ENCODE peak calls at places on chromosome 4, in four cellular contexts. One of them, this sample, is unnamed.

GRCh38 chr4:176879370-176880116 is 86.8 kb upstream of the VEGFC start:
- DNase-seq in H1: no peak
- DNase-seq in NCI-H2171 treated with DMSO at 0.1 percent for 48 hours: no peak
- DNase-seq in stimulated activated CD4-positive, alpha-beta T cell treated with anti-CD3 and anti-CD28 coated beads, Interleukin-1b, Interleukin-23, amount 100 ng/mL, for 24 hours: no peak
- DNase-seq in this sample: no peak

GRCh38 chr4:121951570-121952110 is at the start of gene TRPC3:
- DNase-seq in stimulated activated CD4-positive, alpha-beta T cell treated with anti-CD3 and anti-CD28 coated beads, Interleukin-1b, Interleukin-23, amount 100 ng/mL, for 24 hours: peak
- DNase-seq in H1: peak
- DNase-seq in NCI-H2171 treated with DMSO at 0.1 percent for 48 hours: no peak
- DNase-seq in this sample: peak

GRCh38 chr4:168521736-168522135 is 24.9 kb downstream of the PALLD start:
- DNase-seq in NCI-H2171 treated with DMSO at 0.1 percent for 48 hours: peak
- DNase-seq in stimulated activated CD4-positive, alpha-beta T cell treated with anti-CD3 and anti-CD28 coated beads, Interleukin-1b, Interleukin-23, amount 100 ng/mL, for 24 hours: no peak
- DNase-seq in H1: no peak
- DNase-seq in this sample: peak

GRCh38 chr4:185082549-185082948 is 60.5 kb upstream of the SLC25A4 start:
- DNase-seq in stimulated activated CD4-positive, alpha-beta T cell treated with anti-CD3 and anti-CD28 coated beads, Interleukin-1b, Interleukin-23, amount 100 ng/mL, for 24 hours: no peak
- DNase-seq in NCI-H2171 treated with DMSO at 0.1 percent for 48 hours: no peak
- DNase-seq in H1: no peak
- DNase-seq in this sample: no peak

GRCh38 chr4:180960758-180961401 is 1282.3 kb upstream of the TENM3 start:
- DNase-seq in H1: no peak
- DNase-seq in stimulated activated CD4-positive, alpha-beta T cell treated with anti-CD3 and anti-CD28 coated beads, Interleukin-1b, Interleukin-23, amount 100 ng/mL, for 24 hours: no peak
- DNase-seq in NCI-H2171 treated with DMSO at 0.1 percent for 48 hours: no peak
- DNase-seq in this sample: peak

GRCh38 chr4:68874507-68874906 is 58.7 kb downstream of the UGT2B10 start:
- DNase-seq in NCI-H2171 treated with DMSO at 0.1 percent for 48 hours: no peak
- DNase-seq in stimulated activated CD4-positive, alpha-beta T cell treated with anti-CD3 and anti-CD28 coated beads, Interleukin-1b, Interleukin-23, amount 100 ng/mL, for 24 hours: no peak
- DNase-seq in H1: no peak
- DNase-seq in this sample: no peak

GRCh38 chr4:164799410-164799809 is 45.5 kb downstream of the SMIM31 start:
- DNase-seq in stimulated activated CD4-positive, alpha-beta T cell treated with anti-CD3 and anti-CD28 coated beads, Interleukin-1b, Interleukin-23, amount 100 ng/mL, for 24 hours: no peak
- DNase-seq in NCI-H2171 treated with DMSO at 0.1 percent for 48 hours: no peak
- DNase-seq in H1: no peak
- DNase-seq in this sample: no peak

GRCh38 chr4:8778760-8779159 is 92.9 kb downstream of the HMX1 start:
- DNase-seq in H1: no peak
- DNase-seq in NCI-H2171 treated with DMSO at 0.1 percent for 48 hours: no peak
- DNase-seq in stimulated activated CD4-positive, alpha-beta T cell treated with anti-CD3 and anti-CD28 coated beads, Interleukin-1b, Interleukin-23, amount 100 ng/mL, for 24 hours: no peak
- DNase-seq in this sample: peak

GRCh38 chr4:52266537-52267137 is 215.5 kb downstream of the SPATA18 start:
- DNase-seq in stimulated activated CD4-positive, alpha-beta T cell treated with anti-CD3 and anti-CD28 coated beads, Interleukin-1b, Interleukin-23, amount 100 ng/mL, for 24 hours: no peak
- DNase-seq in H1: no peak
- DNase-seq in NCI-H2171 treated with DMSO at 0.1 percent for 48 hours: peak
- DNase-seq in this sample: peak

GRCh38 chr4:104490096-104490769 is 4.5 kb downstream of the CXXC4 start:
- DNase-seq in stimulated activated CD4-positive, alpha-beta T cell treated with anti-CD3 and anti-CD28 coated beads, Interleukin-1b, Interleukin-23, amount 100 ng/mL, for 24 hours: no peak
- DNase-seq in H1: peak
- DNase-seq in NCI-H2171 treated with DMSO at 0.1 percent for 48 hours: peak
- DNase-seq in this sample: peak

GRCh38 chr4:70442474-70442873 is 29.5 kb upstream of the MUC7 start:
- DNase-seq in H1: no peak
- DNase-seq in NCI-H2171 treated with DMSO at 0.1 percent for 48 hours: no peak
- DNase-seq in stimulated activated CD4-positive, alpha-beta T cell treated with anti-CD3 and anti-CD28 coated beads, Interleukin-1b, Interleukin-23, amount 100 ng/mL, for 24 hours: no peak
- DNase-seq in this sample: no peak

GRCh38 chr4:125283702-125284279 is 31.0 kb upstream of the FAT4 start:
- DNase-seq in stimulated activated CD4-positive, alpha-beta T cell treated with anti-CD3 and anti-CD28 coated beads, Interleukin-1b, Interleukin-23, amount 100 ng/mL, for 24 hours: no peak
- DNase-seq in NCI-H2171 treated with DMSO at 0.1 percent for 48 hours: peak
- DNase-seq in H1: no peak
- DNase-seq in this sample: peak

GRCh38 chr4:168621806-168622589 is 125.1 kb downstream of the PALLD start:
- DNase-seq in stimulated activated CD4-positive, alpha-beta T cell treated with anti-CD3 and anti-CD28 coated beads, Interleukin-1b, Interleukin-23, amount 100 ng/mL, for 24 hours: no peak
- DNase-seq in H1: no peak
- DNase-seq in NCI-H2171 treated with DMSO at 0.1 percent for 48 hours: no peak
- DNase-seq in this sample: peak

GRCh38 chr4:158253350-158253980 is 43.2 kb downstream of the TMEM144 start:
- DNase-seq in stimulated activated CD4-positive, alpha-beta T cell treated with anti-CD3 and anti-CD28 coated beads, Interleukin-1b, Interleukin-23, amount 100 ng/mL, for 24 hours: peak
- DNase-seq in H1: no peak
- DNase-seq in NCI-H2171 treated with DMSO at 0.1 percent for 48 hours: peak
- DNase-seq in this sample: peak

GRCh38 chr4:175339100-175339707 is 421.0 kb downstream of the ADAM29 start:
- DNase-seq in H1: no peak
- DNase-seq in stimulated activated CD4-positive, alpha-beta T cell treated with anti-CD3 and anti-CD28 coated beads, Interleukin-1b, Interleukin-23, amount 100 ng/mL, for 24 hours: no peak
- DNase-seq in NCI-H2171 treated with DMSO at 0.1 percent for 48 hours: no peak
- DNase-seq in this sample: no peak

GRCh38 chr4:87896020-87896621 is 63.4 kb downstream of the MEPE start:
- DNase-seq in NCI-H2171 treated with DMSO at 0.1 percent for 48 hours: no peak
- DNase-seq in H1: no peak
- DNase-seq in stimulated activated CD4-positive, alpha-beta T cell treated with anti-CD3 and anti-CD28 coated beads, Interleukin-1b, Interleukin-23, amount 100 ng/mL, for 24 hours: no peak
- DNase-seq in this sample: no peak

GRCh38 chr4:7067147-7067522 is 729 bp downstream of the GRPEL1 start:
- DNase-seq in H1: no peak
- DNase-seq in NCI-H2171 treated with DMSO at 0.1 percent for 48 hours: no peak
- DNase-seq in stimulated activated CD4-positive, alpha-beta T cell treated with anti-CD3 and anti-CD28 coated beads, Interleukin-1b, Interleukin-23, amount 100 ng/mL, for 24 hours: no peak
- DNase-seq in this sample: no peak

GRCh38 chr4:177573487-177573886 is 131.2 kb upstream of the AGA start:
- DNase-seq in stimulated activated CD4-positive, alpha-beta T cell treated with anti-CD3 and anti-CD28 coated beads, Interleukin-1b, Interleukin-23, amount 100 ng/mL, for 24 hours: no peak
- DNase-seq in H1: no peak
- DNase-seq in NCI-H2171 treated with DMSO at 0.1 percent for 48 hours: no peak
- DNase-seq in this sample: no peak

GRCh38 chr4:128821151-128821550 is 11.7 kb downstream of the JADE1 start:
- DNase-seq in stimulated activated CD4-positive, alpha-beta T cell treated with anti-CD3 and anti-CD28 coated beads, Interleukin-1b, Interleukin-23, amount 100 ng/mL, for 24 hours: no peak
- DNase-seq in NCI-H2171 treated with DMSO at 0.1 percent for 48 hours: no peak
- DNase-seq in H1: no peak
- DNase-seq in this sample: no peak

GRCh38 chr4:185217390-185217985 is 8.1 kb downstream of the SNX25 start:
- DNase-seq in NCI-H2171 treated with DMSO at 0.1 percent for 48 hours: no peak
- DNase-seq in stimulated activated CD4-positive, alpha-beta T cell treated with anti-CD3 and anti-CD28 coated beads, Interleukin-1b, Interleukin-23, amount 100 ng/mL, for 24 hours: no peak
- DNase-seq in H1: no peak
- DNase-seq in this sample: no peak

GRCh38 chr4:105145913-105146285 is 777 bp upstream of the TET2 start:
- DNase-seq in H1: peak
- DNase-seq in stimulated activated CD4-positive, alpha-beta T cell treated with anti-CD3 and anti-CD28 coated beads, Interleukin-1b, Interleukin-23, amount 100 ng/mL, for 24 hours: peak
- DNase-seq in NCI-H2171 treated with DMSO at 0.1 percent for 48 hours: no peak
- DNase-seq in this sample: peak

GRCh38 chr4:86338989-86339388 is 20.9 kb downstream of the MAPK10 start:
- DNase-seq in NCI-H2171 treated with DMSO at 0.1 percent for 48 hours: no peak
- DNase-seq in stimulated activated CD4-positive, alpha-beta T cell treated with anti-CD3 and anti-CD28 coated beads, Interleukin-1b, Interleukin-23, amount 100 ng/mL, for 24 hours: no peak
- DNase-seq in H1: no peak
- DNase-seq in this sample: no peak

GRCh38 chr4:45120163-45120562 is 393.8 kb upstream of the GNPDA2 start:
- DNase-seq in NCI-H2171 treated with DMSO at 0.1 percent for 48 hours: no peak
- DNase-seq in H1: no peak
- DNase-seq in stimulated activated CD4-positive, alpha-beta T cell treated with anti-CD3 and anti-CD28 coated beads, Interleukin-1b, Interleukin-23, amount 100 ng/mL, for 24 hours: no peak
- DNase-seq in this sample: peak

GRCh38 chr4:145178740-145179139 is 1.6 kb downstream of the OTUD4 start:
- DNase-seq in NCI-H2171 treated with DMSO at 0.1 percent for 48 hours: no peak
- DNase-seq in stimulated activated CD4-positive, alpha-beta T cell treated with anti-CD3 and anti-CD28 coated beads, Interleukin-1b, Interleukin-23, amount 100 ng/mL, for 24 hours: no peak
- DNase-seq in H1: no peak
- DNase-seq in this sample: peak

GRCh38 chr4:138090145-138090917 is 151.8 kb downstream of the SLC7A11 start:
- DNase-seq in H1: peak
- DNase-seq in NCI-H2171 treated with DMSO at 0.1 percent for 48 hours: peak
- DNase-seq in stimulated activated CD4-positive, alpha-beta T cell treated with anti-CD3 and anti-CD28 coated beads, Interleukin-1b, Interleukin-23, amount 100 ng/mL, for 24 hours: no peak
- DNase-seq in this sample: peak

GRCh38 chr4:38805530-38806145 is 1.0 kb upstream of the TLR1 start:
- DNase-seq in H1: no peak
- DNase-seq in NCI-H2171 treated with DMSO at 0.1 percent for 48 hours: no peak
- DNase-seq in stimulated activated CD4-positive, alpha-beta T cell treated with anti-CD3 and anti-CD28 coated beads, Interleukin-1b, Interleukin-23, amount 100 ng/mL, for 24 hours: no peak
- DNase-seq in this sample: no peak

GRCh38 chr4:24863799-24864198 is 49.0 kb downstream of the CCDC149 start:
- DNase-seq in H1: no peak
- DNase-seq in NCI-H2171 treated with DMSO at 0.1 percent for 48 hours: no peak
- DNase-seq in stimulated activated CD4-positive, alpha-beta T cell treated with anti-CD3 and anti-CD28 coated beads, Interleukin-1b, Interleukin-23, amount 100 ng/mL, for 24 hours: no peak
- DNase-seq in this sample: no peak

GRCh38 chr4:168822481-168822880 is 187.6 kb downstream of the CBR4 start:
- DNase-seq in NCI-H2171 treated with DMSO at 0.1 percent for 48 hours: no peak
- DNase-seq in H1: no peak
- DNase-seq in stimulated activated CD4-positive, alpha-beta T cell treated with anti-CD3 and anti-CD28 coated beads, Interleukin-1b, Interleukin-23, amount 100 ng/mL, for 24 hours: no peak
- DNase-seq in this sample: peak

GRCh38 chr4:146288188-146288587 is 73.8 kb downstream of the REELD1 start:
- DNase-seq in H1: no peak
- DNase-seq in stimulated activated CD4-positive, alpha-beta T cell treated with anti-CD3 and anti-CD28 coated beads, Interleukin-1b, Interleukin-23, amount 100 ng/mL, for 24 hours: no peak
- DNase-seq in NCI-H2171 treated with DMSO at 0.1 percent for 48 hours: no peak
- DNase-seq in this sample: no peak